ENCODE peak calls at places on chromosomes 7 and 10, in four cellular contexts. H is posterior cingulate gyrus, L is pancreas, A is T-helper 9 cell. Q is an unnamed sample.

GRCh38 chr10:117363027-117363426 is 12.2 kb downstream of the PDZD8 start:
- DNase-seq in A (no peak), H (no peak), L (no peak), Q (no peak)

GRCh38 chr10:32017044-32017443 is 39.2 kb downstream of the KIF5B start:
- DNase-seq in L (no peak), H (no peak), A (no peak), Q (no peak)

GRCh38 chr10:35409094-35409582 is 72.8 kb downstream of the CCNY start:
- DNase-seq in A (no peak), L (no peak), H (no peak), Q (no peak)

GRCh38 chr7:47444376-47445098 is 137.4 kb downstream of the TNS3 start:
- DNase-seq in A (no peak), H (no peak), L (no peak), Q (no peak)

GRCh38 chr7:15011289-15011688 is 108.7 kb upstream of the DGKB start:
- DNase-seq in H (no peak), L (no peak), A (no peak), Q (no peak)

GRCh38 chr7:151225948-151226510 is 976 bp downstream of the ABCF2 start:
- DNase-seq in A (no peak), H (no peak), L (no peak), Q (no peak)

GRCh38 chr10:118408145-118408544 is 66.0 kb upstream of the FAM204A start:
- DNase-seq in L (no peak), H (no peak), A (no peak), Q (no peak)

GRCh38 chr7:5439209-5439571 is 15.6 kb upstream of the TNRC18 start:
- DNase-seq in H (no peak), A (no peak), L (no peak), Q (no peak)

GRCh38 chr10:68684413-68684812 is 36.6 kb upstream of the CCAR1 start:
- DNase-seq in H (no peak), L (no peak), A (no peak), Q (no peak)

GRCh38 chr10:128709975-128710794 is 584.0 kb upstream of the MKI67 start:
- DNase-seq in H (no peak), L (no peak), A (no peak), Q (no peak)

GRCh38 chr10:66180651-66181318 is 745.1 kb upstream of the LRRTM3 start:
- DNase-seq in L (no peak), H (no peak), A (no peak), Q (no peak)

GRCh38 chr10:129345763-129346162 is 121.3 kb upstream of the MGMT start:
- DNase-seq in A (no peak), H (no peak), L (no peak), Q (no peak)

GRCh38 chr10:124458874-124459273 is 2.7 kb upstream of the LHPP start:
- DNase-seq in A (no peak), H (no peak), L (no peak), Q (no peak)

GRCh38 chr7:74032191-74032490 is 4.2 kb downstream of the ELN start:
- DNase-seq in A (no peak), L (peak; percentile 71), H (peak; percentile 39), Q (no peak)

GRCh38 chr7:28748934-28749584 is 209.1 kb downstream of the TRIL start:
- DNase-seq in L (no peak), A (no peak), H (no peak), Q (no peak)

GRCh38 chr7:121076350-121077164 is 88.0 kb downstream of the CPED1 start:
- DNase-seq in H (no peak), A (no peak), L (no peak), Q (no peak)

GRCh38 chr10:96450514-96451207 is 63.1 kb downstream of the TLL2 start:
- DNase-seq in H (no peak), L (no peak), A (no peak), Q (no peak)

GRCh38 chr7:131197920-131198610 is 129.6 kb upstream of the MKLN1 start:
- DNase-seq in A (no peak), L (no peak), H (no peak), Q (no peak)

GRCh38 chr10:122363722-122364463 is 10.6 kb upstream of the PLEKHA1 start:
- DNase-seq in H (no peak), L (no peak), A (no peak), Q (no peak)

GRCh38 chr7:93407239-93407638 is 167.3 kb downstream of the CALCR start:
- DNase-seq in L (no peak), A (no peak), H (no peak), Q (no peak)

GRCh38 chr7:148747274-148747673 is 48.6 kb downstream of the CUL1 start:
- DNase-seq in L (no peak), H (no peak), A (no peak), Q (no peak)